ENCODE peak calls at places on chromosome 4, in four cellular contexts. Z is iPS DF 6.9, N is non-pigmented ciliary epithelial cell, H is epithelial cell of prostate. D is an unnamed sample.

GRCh38 chr4:161949941-161950725 is 213.7 kb downstream of the FSTL5 start:
- DNase-seq in H (no peak), N (no peak), Z (no peak), D (no peak)

GRCh38 chr4:29756966-29757365 is 963.2 kb upstream of the PCDH7 start:
- DNase-seq in N (no peak), Z (peak), H (no peak), D (no peak)

GRCh38 chr4:48431401-48431800 is 51.7 kb upstream of the SLC10A4 start:
- DNase-seq in H (no peak), N (no peak), Z (no peak), D (no peak)

GRCh38 chr4:47195706-47196105 is 164.3 kb downstream of the GABRB1 start:
- DNase-seq in H (no peak), Z (no peak), N (no peak), D (no peak)

GRCh38 chr4:26985836-26986235 is 125.2 kb downstream of the STIM2 start:
- DNase-seq in Z (no peak), N (no peak), H (no peak), D (no peak)

GRCh38 chr4:121226362-121226761 is 62.2 kb upstream of the TNIP3 start:
- DNase-seq in Z (no peak), N (no peak), H (no peak), D (no peak)

GRCh38 chr4:1072830-1073446 is 40.4 kb downstream of the RNF212 start:
- DNase-seq in N (no peak), Z (no peak), H (no peak), D (no peak)

GRCh38 chr4:25012671-25013070 is 18.1 kb downstream of the LGI2 start:
- DNase-seq in Z (no peak), H (no peak), N (no peak), D (no peak)

GRCh38 chr4:141099326-141099725 is 33.9 kb downstream of the RNF150 start:
- DNase-seq in N (no peak), H (no peak), Z (no peak), D (no peak)

GRCh38 chr4:110032603-110033002 is 119.9 kb downstream of the EGF start:
- DNase-seq in H (no peak), N (no peak), Z (no peak), D (no peak)

GRCh38 chr4:110508827-110509446 is 33.0 kb downstream of the ENPEP start:
- DNase-seq in H (no peak), Z (no peak), N (no peak), D (no peak)

GRCh38 chr4:88177981-88178632 is 19.7 kb upstream of the ABCG2 start:
- DNase-seq in N (peak), H (peak), Z (peak), D (peak)

GRCh38 chr4:113476800-113477199 is 284.7 kb downstream of the CAMK2D start:
- DNase-seq in Z (no peak), H (peak), N (no peak), D (no peak)

GRCh38 chr4:89681219-89681618 is 155.7 kb downstream of the SNCA start:
- DNase-seq in N (no peak), Z (peak), H (peak), D (peak)

GRCh38 chr4:185552254-185552653 is 16.9 kb upstream of the PDLIM3 start:
- DNase-seq in Z (no peak), H (no peak), N (no peak), D (no peak)

GRCh38 chr4:83219344-83219990 is 65.1 kb downstream of the COQ2 start:
- DNase-seq in Z (no peak), N (no peak), H (peak), D (no peak)

GRCh38 chr4:106034205-106034604 is 138.9 kb downstream of the NPNT start:
- DNase-seq in N (no peak), H (no peak), Z (no peak), D (no peak)

GRCh38 chr4:166042510-166043055 is 169.5 kb downstream of the TLL1 start:
- DNase-seq in N (no peak), Z (no peak), H (no peak), D (no peak)

GRCh38 chr4:173257732-173258717 is 76.1 kb downstream of the HMGB2 start:
- DNase-seq in Z (peak), N (no peak), H (no peak), D (peak)

GRCh38 chr4:71456841-71457240 is 118.0 kb downstream of the SLC4A4 start:
- DNase-seq in H (peak), Z (no peak), N (peak), D (no peak)

GRCh38 chr4:55169352-55169959 is 44.1 kb upstream of the KDR start:
- DNase-seq in N (no peak), H (peak), Z (no peak), D (no peak)

GRCh38 chr4:86788826-86789225 is 60.4 kb downstream of the SLC10A6 start:
- DNase-seq in Z (peak), N (peak), H (no peak), D (no peak)

GRCh38 chr4:114087596-114088230 is 108.3 kb upstream of the ARSJ start:
- DNase-seq in Z (no peak), H (no peak), N (peak), D (no peak)

GRCh38 chr4:8607603-8608481 is 15.3 kb downstream of the CPZ start:
- DNase-seq in H (no peak), Z (peak), N (no peak), D (peak)

GRCh38 chr4:185640809-185641675 is 105.7 kb upstream of the PDLIM3 start:
- DNase-seq in H (no peak), N (peak), Z (no peak), D (no peak)

GRCh38 chr4:4504783-4505182 is 37.1 kb downstream of the STX18 start:
- DNase-seq in Z (no peak), N (no peak), H (no peak), D (no peak)

GRCh38 chr4:189090174-189090814 is 850.4 kb upstream of the FRG1 start:
- DNase-seq in N (no peak), Z (peak), H (no peak), D (no peak)

GRCh38 chr4:41963105-41963504 is 18.5 kb upstream of the DCAF4L1 start:
- DNase-seq in H (no peak), Z (no peak), N (no peak), D (no peak)

GRCh38 chr4:145890689-145891088 is 47.9 kb downstream of the ZNF827 start:
- DNase-seq in N (no peak), Z (no peak), H (no peak), D (no peak)

GRCh38 chr4:110484767-110485166 is 8.8 kb downstream of the ENPEP start:
- DNase-seq in H (no peak), Z (no peak), N (peak), D (no peak)

GRCh38 chr4:139762715-139763114 is 97.1 kb downstream of the MGST2 start:
- DNase-seq in H (no peak), Z (no peak), N (no peak), D (no peak)

GRCh38 chr4:5710962-5711478 is at the start of gene EVC:
- DNase-seq in N (peak), Z (no peak), H (peak), D (no peak)

GRCh38 chr4:113020966-113021365 is 28.5 kb upstream of the ANK2 start:
- DNase-seq in Z (no peak), H (no peak), N (no peak), D (no peak)

GRCh38 chr4:150244600-150244999 is 166.4 kb downstream of the DCLK2 start:
- DNase-seq in H (no peak), N (peak), Z (no peak), D (no peak)

GRCh38 chr4:3661989-3662388 is 104.2 kb upstream of the ADRA2C start:
- DNase-seq in Z (no peak), N (no peak), H (no peak), D (no peak)

GRCh38 chr4:92303621-92304027 is at the start of gene GRID2:
- DNase-seq in H (no peak), N (no peak), Z (no peak), D (no peak)

GRCh38 chr4:13481569-13481968 is 2.6 kb downstream of the RAB28 start:
- DNase-seq in H (no peak), Z (no peak), N (no peak), D (no peak)

GRCh38 chr4:7399433-7400234 is 35.1 kb downstream of the PSAPL1 start:
- DNase-seq in Z (no peak), N (no peak), H (no peak), D (no peak)

GRCh38 chr4:1198070-1198844 is 25.9 kb upstream of the SPON2 start:
- DNase-seq in H (no peak), Z (no peak), N (no peak), D (no peak)

D was measured in H1.